ENCODE peak calls at places on chromosomes 16 and 17, in ten cellular contexts. V is H54, B is adrenal gland, R is erythroblast, M is body of pancreas, O is ovary, E is transverse colon, J is esophagus squamous epithelium, L is spleen, U is heart left ventricle. C is an unnamed sample.

GRCh38 chr17:65332375-65332774 is 195.2 kb downstream of the RGS9 start:
- DNase-seq in E (no peak), B (no peak), L (no peak), O (no peak), M (no peak), R (no peak), J (no peak), V (peak), U (no peak), C (no peak)

GRCh38 chr16:54490089-54490488 is 203.5 kb upstream of the IRX3 start:
- DNase-seq in E (no peak), V (no peak), O (no peak), J (no peak), R (no peak), L (no peak), M (no peak), U (no peak), B (no peak), C (no peak)

GRCh38 chr17:81665205-81666091 is 957 bp downstream of the OXLD1 start:
- DNase-seq in M (peak), R (peak), O (no peak), J (no peak), L (no peak), B (no peak), U (no peak), V (no peak), E (peak), C (no peak)

GRCh38 chr17:78322858-78323455 is 36.9 kb downstream of the SOCS3 start:
- DNase-seq in E (peak), V (no peak), J (no peak), U (peak), M (peak), O (peak), L (no peak), B (no peak), R (no peak), C (peak)

GRCh38 chr16:4748682-4749411 is 14.5 kb downstream of the DNAAF8 start:
- DNase-seq in R (no peak), U (no peak), M (no peak), B (no peak), J (no peak), E (no peak), V (no peak), L (no peak), O (no peak), C (no peak)

GRCh38 chr17:37792787-37793186 is 47.9 kb upstream of the HNF1B start:
- DNase-seq in B (no peak), L (no peak), M (no peak), J (no peak), E (no peak), U (no peak), O (no peak), R (no peak), V (peak), C (no peak)

GRCh38 chr16:68351991-68352431 is 41.2 kb downstream of the PRMT7 start:
- DNase-seq in J (no peak), L (no peak), V (no peak), B (no peak), O (no peak), E (peak), M (peak), R (no peak), U (no peak), C (no peak)

GRCh38 chr16:4410335-4411075 is 5.9 kb downstream of the CORO7 start:
- DNase-seq in B (no peak), R (no peak), J (no peak), E (peak), M (peak), U (no peak), L (no peak), O (peak), V (no peak), C (no peak)

GRCh38 chr16:85330694-85331188 is 218.5 kb upstream of the CIBAR2 start:
- DNase-seq in U (no peak), R (peak), M (peak), B (peak), J (no peak), V (peak), L (no peak), O (no peak), E (no peak), C (peak)

GRCh38 chr16:1839554-1839953 is 12.5 kb downstream of the FAHD1 start:
- DNase-seq in L (no peak), O (no peak), E (no peak), U (no peak), J (no peak), B (no peak), R (no peak), V (no peak), M (no peak), C (no peak)

GRCh38 chr17:40427002-40427491 is 9.4 kb upstream of the TOP2A start:
- DNase-seq in O (no peak), E (no peak), M (no peak), J (no peak), V (no peak), U (no peak), R (no peak), L (no peak), B (no peak), C (no peak)

GRCh38 chr16:4416200-4417032 is at the start of gene CORO7:
- DNase-seq in R (peak), J (peak), V (peak), L (peak), M (peak), O (peak), B (peak), U (peak), E (peak), C (peak)

GRCh38 chr16:64250866-64251265 is 871.0 kb downstream of the CDH11 start:
- DNase-seq in L (no peak), J (no peak), O (no peak), V (no peak), U (no peak), R (no peak), M (no peak), E (no peak), B (peak), C (no peak)

GRCh38 chr17:60792250-60792898 is 114.7 kb downstream of the BCAS3 start:
- DNase-seq in J (no peak), M (no peak), O (no peak), L (no peak), U (no peak), V (no peak), B (no peak), E (no peak), R (no peak), C (no peak)

GRCh38 chr16:10493276-10493675 is 87.1 kb downstream of the EMP2 start:
- DNase-seq in O (no peak), E (no peak), R (no peak), L (no peak), M (no peak), B (no peak), V (no peak), U (no peak), J (no peak), C (no peak)

GRCh38 chr17:52532373-52532772 is 373.9 kb upstream of the CA10 start:
- DNase-seq in R (no peak), M (no peak), O (no peak), E (no peak), B (no peak), V (no peak), U (no peak), J (no peak), L (no peak), C (peak)

GRCh38 chr16:28494141-28494851 is at the start of gene APOBR:
- DNase-seq in R (peak), V (no peak), B (peak), J (peak), O (peak), L (peak), E (peak), U (peak), M (peak), C (no peak)

GRCh38 chr16:1420540-1421205 is at the start of gene UQCC4:
- DNase-seq in J (peak), M (peak), U (peak), R (peak), O (peak), L (peak), V (peak), E (peak), B (peak), C (peak)

GRCh38 chr17:38735161-38735997 is 5.2 kb downstream of the CISD3 start:
- DNase-seq in V (peak), J (no peak), B (peak), M (peak), O (peak), R (peak), E (peak), U (peak), L (peak), C (no peak)

GRCh38 chr17:45895304-45895968 is 1.1 kb downstream of the MAPT start:
- DNase-seq in E (no peak), M (no peak), R (peak), J (no peak), L (no peak), U (no peak), B (no peak), V (no peak), O (no peak), C (peak)

GRCh38 chr16:2150418-2151187 is 2.2 kb downstream of the RAB26 start:
- DNase-seq in B (no peak), E (peak), R (no peak), O (no peak), M (peak), V (peak), J (no peak), L (peak), U (no peak), C (no peak)

GRCh38 chr16:84186685-84187437 is at the start of gene TAF1C:
- DNase-seq in M (peak), O (peak), E (peak), B (peak), U (peak), J (peak), L (peak), V (peak), R (peak), C (peak)
- TF ChIP-seq POLR2A in M (no peak), O (peak), E (peak), B (no peak), U (peak), J (no peak), L (no peak), V (peak), R (peak), C (peak)

DNA sequence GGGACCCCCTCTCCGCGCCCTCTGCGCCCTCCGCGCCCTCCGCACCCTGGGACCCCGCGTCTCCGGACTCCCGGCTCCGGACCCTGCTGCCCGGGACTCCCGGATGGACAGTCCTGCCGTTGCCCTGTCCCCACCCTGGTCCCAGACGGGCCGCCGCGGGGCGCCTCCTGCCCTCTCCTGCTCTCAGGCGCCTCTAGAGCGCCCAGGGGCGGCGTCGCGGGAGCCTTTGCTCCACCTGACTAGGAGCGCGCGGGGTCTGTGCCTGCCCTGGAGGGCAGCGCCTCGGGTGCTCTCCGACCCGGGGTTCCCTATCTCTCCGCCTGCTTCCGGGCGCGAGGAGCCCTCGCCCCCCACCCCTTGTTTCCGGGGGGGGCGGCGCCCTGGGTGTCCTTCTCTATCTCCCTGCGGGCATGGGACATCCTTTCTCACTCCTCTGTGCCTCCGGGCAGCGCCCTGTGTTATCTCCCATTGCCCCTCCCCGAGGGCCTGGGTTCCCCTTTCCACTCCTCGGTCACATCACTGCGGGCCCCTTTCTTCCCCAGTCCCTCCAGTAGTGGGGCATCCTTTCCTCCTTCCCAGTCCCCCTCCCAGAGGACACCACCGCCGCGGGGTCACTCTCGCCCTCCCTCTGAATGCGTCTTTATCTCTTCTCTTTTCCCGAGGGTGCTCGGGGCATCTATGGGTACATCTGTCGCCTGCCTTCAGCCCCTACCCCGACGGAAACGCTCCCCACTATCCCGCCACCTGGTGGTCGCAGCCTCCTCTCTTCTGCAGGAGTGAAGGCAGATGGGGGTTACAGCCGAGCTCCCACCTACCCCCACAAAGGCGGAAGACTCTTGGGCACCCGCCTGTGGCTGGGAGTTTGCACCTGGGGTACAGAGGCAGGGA is 865 bp downstream of the PRKCB start:
- DNase-seq in U (no peak), B (no peak), V (no peak), M (no peak), J (no peak), R (peak), O (no peak), E (peak), L (peak), C (no peak)
- TF ChIP-seq POLR2A in U (no peak), B (no peak), V (no peak), M (no peak), J (no peak), R (no peak), O (no peak), E (no peak), L (no peak), C (no peak)

GRCh38 chr17:58334661-58335060 is 6.1 kb upstream of the TSPOAP1 start:
- DNase-seq in R (no peak), B (no peak), L (peak), V (no peak), O (no peak), J (no peak), M (no peak), E (no peak), U (no peak), C (no peak)

GRCh38 chr17:58330997-58331814 is 2.6 kb upstream of the TSPOAP1 start:
- DNase-seq in J (no peak), B (no peak), V (no peak), U (no peak), O (no peak), L (peak), E (peak), M (peak), R (peak), C (no peak)

GRCh38 chr17:58333396-58334207 is 5.0 kb upstream of the TSPOAP1 start:
- DNase-seq in L (peak), V (no peak), J (no peak), U (no peak), M (no peak), O (no peak), E (no peak), R (peak), B (no peak), C (no peak)

GRCh38 chr17:58331815-58332719 is 3.5 kb upstream of the TSPOAP1 start:
- DNase-seq in L (peak), E (peak), B (peak), V (no peak), M (peak), U (peak), O (no peak), R (peak), J (peak), C (peak)

GRCh38 chr17:58332720-58333395 is 4.3 kb upstream of the TSPOAP1 start:
- DNase-seq in U (no peak), L (peak), O (no peak), M (no peak), B (no peak), J (no peak), E (no peak), V (no peak), R (peak), C (no peak)
- TF ChIP-seq POLR2A in U (no peak), L (no peak), O (no peak), M (no peak), B (no peak), J (no peak), E (no peak), V (no peak), R (no peak), C (no peak)

GRCh38 chr17:32875904-32876413 is 965 bp downstream of the MYO1D start:
- DNase-seq in V (no peak), E (no peak), L (no peak), R (peak), J (no peak), U (no peak), B (no peak), O (no peak), M (no peak), C (no peak)

GRCh38 chr17:32878211-32878610 is 1.3 kb upstream of the MYO1D start:
- DNase-seq in L (no peak), E (no peak), O (peak), J (no peak), V (no peak), B (peak), M (peak), U (no peak), R (no peak), C (peak)

GRCh38 chr17:32875230-32875903 is 1.6 kb downstream of the MYO1D start:
- DNase-seq in U (no peak), O (no peak), V (no peak), E (no peak), L (no peak), J (no peak), R (no peak), M (no peak), B (no peak), C (no peak)

GRCh38 chr17:32877164-32877764 is 340 bp upstream of the MYO1D start:
- DNase-seq in V (peak), M (peak), L (peak), B (peak), R (peak), J (peak), U (peak), E (peak), O (peak), C (peak)

GRCh38 chr17:32876414-32877163 is at the start of gene MYO1D:
- DNase-seq in M (peak), E (peak), J (no peak), U (peak), O (peak), B (peak), V (no peak), R (peak), L (peak), C (no peak)
- TF ChIP-seq POLR2A in M (peak), E (peak), J (peak), U (peak), O (peak), B (peak), V (no peak), R (peak), L (no peak), C (peak)

GRCh38 chr17:28902819-28903545 is at the start of gene DHRS13:
- DNase-seq in O (peak), B (peak), E (peak), U (peak), J (peak), M (peak), L (peak), R (peak), V (peak), C (peak)
- TF ChIP-seq POLR2A in O (no peak), B (no peak), E (no peak), U (peak), J (no peak), M (no peak), L (no peak), R (peak), V (peak), C (no peak)

C was measured in gastrocnemius medialis.